ENCODE peak calls at places on chromosomes 12 and 14, in six cellular contexts. X is GM10248, T is GM06990, Z is MCF 10A, E is AG04449, Y is omental fat pad. C is an unnamed sample.

GRCh38 chr12:114751712-114752111 is 67.7 kb upstream of the TBX3 start:
- DNase-seq in T (no peak), E (no peak), X (no peak), Y (no peak), Z (no peak), C (no peak)

GRCh38 chr14:36817071-36817930 is 155.6 kb downstream of the PAX9 start:
- DNase-seq in T (no peak), Z (no peak), Y (no peak), X (no peak), E (no peak), C (no peak)

GRCh38 chr12:108400481-108400880 is 61.4 kb upstream of the CMKLR1 start:
- DNase-seq in T (no peak), Z (no peak), X (no peak), Y (no peak), E (no peak), C (no peak)

GRCh38 chr14:105414456-105415371 is 4.9 kb upstream of the MTA1 start:
- DNase-seq in T (peak), X (peak), Z (no peak), Y (no peak), E (no peak), C (no peak)

GRCh38 chr12:89111964-89112363 is 240.3 kb downstream of the DUSP6 start:
- DNase-seq in Z (no peak), X (no peak), Y (no peak), E (no peak), T (no peak), C (no peak)

GRCh38 chr12:29187756-29188155 is 38.7 kb downstream of the FAR2 start:
- DNase-seq in Y (no peak), Z (peak), E (no peak), T (no peak), X (no peak), C (no peak)

GRCh38 chr12:107522692-107523477 is 162.7 kb upstream of the PWP1 start:
- DNase-seq in T (no peak), X (no peak), E (no peak), Y (no peak), Z (peak), C (no peak)

GRCh38 chr12:74945771-74946198 is 263.9 kb downstream of the KCNC2 start:
- DNase-seq in Y (no peak), Z (no peak), T (no peak), X (no peak), E (no peak), C (no peak)

GRCh38 chr12:62862259-62862881 is 72.6 kb downstream of the PPM1H start:
- DNase-seq in Y (no peak), E (no peak), X (no peak), T (no peak), Z (peak), C (no peak)

GRCh38 chr12:54304187-54304810 is 3.5 kb upstream of the NFE2 start:
- DNase-seq in T (no peak), E (no peak), Z (peak), X (no peak), Y (peak), C (peak)

GRCh38 chr14:22159968-22160367 is 429.1 kb downstream of the DAD1 start:
- DNase-seq in Z (no peak), X (no peak), T (no peak), Y (no peak), E (no peak), C (no peak)

GRCh38 chr12:131808744-131809371 is 19.3 kb upstream of the MMP17 start:
- DNase-seq in T (no peak), E (no peak), Y (no peak), X (peak), Z (no peak), C (no peak)

GRCh38 chr14:92890830-92891598 is 31.9 kb upstream of the CHGA start:
- DNase-seq in Z (no peak), X (no peak), E (no peak), Y (no peak), T (no peak), C (no peak)

GRCh38 chr12:108772247-108772646 is 40.9 kb upstream of the CORO1C start:
- DNase-seq in E (no peak), Y (no peak), X (peak), Z (no peak), T (peak), C (no peak)

GRCh38 chr12:11853126-11853525 is 203.7 kb downstream of the ETV6 start:
- DNase-seq in Z (no peak), E (no peak), X (no peak), T (no peak), Y (no peak), C (no peak)

DNA sequence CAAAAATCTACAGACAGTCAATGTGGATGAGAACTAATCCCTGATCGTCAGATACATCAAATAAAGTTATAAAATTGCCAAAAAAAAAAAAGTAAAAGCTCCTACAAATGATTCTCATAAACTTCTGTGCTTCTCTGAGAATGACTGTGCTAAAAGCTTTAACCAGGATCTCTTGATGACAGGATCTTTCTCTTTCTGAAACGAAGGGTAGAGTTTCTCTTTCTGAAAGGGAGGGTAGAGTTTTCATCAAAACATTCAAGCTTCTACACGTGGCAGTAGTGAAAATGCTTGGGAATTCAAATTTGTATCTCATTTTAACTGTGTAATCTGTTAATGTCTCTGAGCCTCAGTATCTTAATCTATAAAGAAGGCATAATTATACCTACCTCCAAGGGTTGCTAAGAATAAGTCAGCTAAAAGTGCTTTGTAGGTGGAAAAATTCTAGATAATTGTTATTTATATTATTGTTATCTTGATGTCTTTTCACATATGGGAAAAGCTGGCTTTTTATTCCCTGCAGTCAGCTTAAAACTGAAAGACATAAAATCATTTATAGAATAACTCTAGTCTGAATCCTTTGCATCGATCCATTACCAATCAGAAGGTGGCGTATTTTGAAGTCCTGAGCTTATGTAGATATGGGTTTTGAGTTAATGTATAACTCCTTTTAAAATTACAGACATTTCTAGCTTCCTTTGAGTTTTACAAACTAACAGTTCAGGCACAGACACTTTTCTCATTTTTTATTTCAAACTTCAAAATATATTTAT is 157.4 kb downstream of the DACT1 start:
- DNase-seq in Y (no peak), T (no peak), X (no peak), Z (no peak), E (no peak), C (no peak)
- TF ChIP-seq CTCF in Y (no peak), T (no peak), X (no peak), Z (no peak), E (no peak), C (no peak)

DNA sequence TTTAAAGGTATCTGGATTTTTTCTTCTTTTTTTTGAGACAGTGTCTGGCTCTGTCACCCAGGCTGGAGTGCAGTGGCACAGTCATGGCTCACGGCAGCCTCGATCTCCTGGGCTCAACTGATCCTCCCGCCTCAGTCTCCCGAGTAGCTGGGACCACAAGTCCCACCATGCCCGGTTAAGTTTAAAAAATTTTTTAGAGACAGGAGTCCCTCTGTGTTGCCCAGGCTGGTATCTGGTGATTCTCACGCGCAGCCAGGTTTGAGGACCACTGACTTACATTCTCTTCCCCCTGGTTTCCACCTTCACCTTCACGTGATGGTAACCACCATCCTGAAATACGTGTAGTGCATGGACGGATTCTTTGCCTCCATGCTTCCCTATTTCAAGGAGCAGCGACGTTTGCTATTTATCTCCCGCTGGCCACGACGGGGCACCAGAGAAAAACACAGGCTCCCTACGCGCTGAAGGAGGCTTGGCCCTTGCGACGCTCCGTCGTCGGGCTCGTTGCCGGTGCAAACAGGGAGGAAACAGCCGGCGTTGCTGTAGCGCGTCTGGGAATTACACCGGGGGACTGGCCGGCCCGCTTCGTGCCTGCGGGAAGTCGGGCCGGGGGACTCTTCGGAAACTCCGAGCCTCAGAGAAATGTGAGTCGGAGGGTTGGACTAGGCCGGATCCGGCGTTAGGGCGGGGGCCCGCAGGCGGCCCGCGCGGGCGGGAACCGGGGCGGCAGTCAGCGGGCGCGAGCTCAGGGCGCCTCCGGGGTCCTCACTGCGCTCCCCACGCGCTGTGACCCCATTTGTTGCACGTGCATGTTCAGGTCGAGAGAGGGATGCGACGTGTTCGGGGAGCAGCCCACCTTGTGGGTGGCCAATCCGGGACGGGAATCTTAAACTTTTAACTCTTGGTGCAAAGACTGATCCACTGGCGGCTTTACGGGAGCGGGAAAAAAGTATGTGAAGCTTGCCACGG is at the start of gene TCHP:
- DNase-seq in T (peak), Z (peak), E (peak), Y (peak), X (peak), C (no peak)
- TF ChIP-seq CTCF in T (peak), Z (peak), E (peak), Y (no peak), X (peak), C (peak)

GRCh38 chr12:110600254-110600653 is 13.7 kb upstream of the TCTN1 start:
- DNase-seq in T (no peak), E (no peak), X (peak), Y (no peak), Z (peak), C (no peak)
- TF ChIP-seq CTCF in T (peak), E (peak), X (peak), Y (no peak), Z (peak), C (peak)

GRCh38 chr12:55719371-55719770 is 822 bp upstream of the RDH5 start:
- DNase-seq in Z (no peak), E (no peak), T (no peak), X (no peak), Y (no peak), C (no peak)

GRCh38 chr12:55722948-55723347 is 2.8 kb downstream of the RDH5 start:
- DNase-seq in Z (no peak), X (no peak), E (no peak), T (no peak), Y (no peak), C (no peak)

GRCh38 chr12:55721601-55722213 is 1.5 kb downstream of the RDH5 start:
- DNase-seq in T (no peak), E (no peak), Z (no peak), X (no peak), Y (no peak), C (no peak)

GRCh38 chr12:55720071-55720564 is at the start of gene RDH5:
- DNase-seq in X (no peak), Y (no peak), Z (no peak), E (no peak), T (no peak), C (no peak)

GRCh38 chr12:55720894-55721444 is 776 bp downstream of the RDH5 start:
- DNase-seq in Z (peak), T (no peak), E (no peak), Y (no peak), X (no peak), C (no peak)
- TF ChIP-seq CTCF in Z (peak), T (peak), E (peak), Y (no peak), X (peak), C (peak)

DNA sequence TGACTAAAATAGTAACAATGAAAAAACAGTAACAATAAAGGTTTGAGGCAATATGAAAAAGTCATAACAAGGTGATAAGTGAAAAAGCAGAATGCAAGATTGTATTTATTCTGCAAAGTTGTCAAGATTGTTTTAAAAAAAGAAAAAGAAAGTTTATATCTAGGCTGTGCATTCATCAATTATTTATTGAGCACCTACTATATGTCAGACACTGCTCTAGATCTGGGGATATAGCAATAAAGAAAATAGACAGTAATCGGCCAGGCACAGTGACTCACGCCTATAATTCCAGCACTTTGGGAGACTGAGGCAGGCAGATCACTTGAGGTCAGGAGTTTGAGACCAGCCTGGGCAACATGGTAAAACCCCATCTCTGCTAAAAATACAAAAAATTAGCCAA is 3.8 kb downstream of the PLA2G1B start:
- DNase-seq in Z (no peak), X (no peak), E (no peak), Y (no peak), T (no peak), C (no peak)
- TF ChIP-seq CTCF in Z (no peak), X (no peak), E (no peak), Y (no peak), T (no peak), C (no peak)

GRCh38 chr14:23300687-23301223 is 1.9 kb downstream of the PPP1R3E start:
- DNase-seq in T (no peak), Y (no peak), E (no peak), Z (peak), X (no peak), C (no peak)
- TF ChIP-seq CTCF in T (no peak), Y (no peak), E (no peak), Z (no peak), X (no peak), C (no peak)